ENCODE peak calls at places on chromosomes 6 and 20, in seven cellular contexts. M, R, T, P, G, J and Y are unnamed samples.

GRCh38 chr6:131124341-131125071 is 10.8 kb upstream of the AKAP7 start:
- DNase-seq in M (no peak), R (no peak), T (no peak), P (no peak), G (no peak), J (no peak), Y (no peak)

GRCh38 chr6:125818659-125819297 is 28.0 kb downstream of the NCOA7 start:
- DNase-seq in M (no peak), R (no peak), T (no peak), P (no peak), G (no peak), J (no peak), Y (no peak)

GRCh38 chr20:14493408-14493807 is 156.0 kb upstream of the FLRT3 start:
- DNase-seq in M (no peak), R (no peak), T (no peak), P (no peak), G (no peak), J (no peak), Y (no peak)

GRCh38 chr6:43107344-43108062 is 31.4 kb downstream of the PTK7 start:
- DNase-seq in M (no peak), R (no peak), T (peak), P (no peak), G (no peak), J (no peak), Y (no peak)

GRCh38 chr6:166318227-166318626 is 10.0 kb upstream of the PRR18 start:
- DNase-seq in M (no peak), R (no peak), T (no peak), P (no peak), G (no peak), J (no peak), Y (no peak)

GRCh38 chr6:23154159-23154558 is 584.8 kb downstream of the HDGFL1 start:
- DNase-seq in M (no peak), R (no peak), T (no peak), P (no peak), G (no peak), J (no peak), Y (no peak)

GRCh38 chr6:122878809-122879208 is 89.8 kb downstream of the SMPDL3A start:
- DNase-seq in M (no peak), R (no peak), T (no peak), P (no peak), G (no peak), J (no peak), Y (no peak)

GRCh38 chr20:38277285-38277684 is 16.8 kb upstream of the KIAA1755 start:
- DNase-seq in M (no peak), R (no peak), T (no peak), P (no peak), G (no peak), J (no peak), Y (no peak)

GRCh38 chr6:3259491-3259958 is 778 bp downstream of the PSMG4 start:
- DNase-seq in M (peak), R (no peak), T (peak), P (no peak), G (no peak), J (no peak), Y (no peak)